ENCODE peak calls at places on chromosome 7, in six cellular contexts. B, K, A, I, X and E are unnamed samples.

GRCh38 chr7:155439311-155440017 is 18.5 kb upstream of the EN2 start:
- DNase-seq in X (no peak), I (no peak), A (no peak), K (no peak), B (no peak), E (peak; percentile 44)

GRCh38 chr7:102068846-102069245 is 217.8 kb upstream of the SH2B2 start:
- DNase-seq in K (no peak), B (peak; percentile 30), A (no peak), I (no peak), X (no peak), E (no peak)

GRCh38 chr7:51878869-51879268 is 562.3 kb upstream of the COBL start:
- DNase-seq in X (no peak), I (no peak), B (no peak), K (no peak), A (no peak), E (no peak)

GRCh38 chr7:13792208-13792607 is 197.3 kb downstream of the ETV1 start:
- DNase-seq in A (no peak), K (no peak), I (no peak), B (no peak), X (no peak), E (no peak)

GRCh38 chr7:140232959-140233649 is 56.3 kb upstream of the KDM7A start:
- DNase-seq in A (no peak), X (no peak), I (no peak), B (no peak), K (no peak), E (no peak)

GRCh38 chr7:119959811-119960210 is 313.2 kb upstream of the KCND2 start:
- DNase-seq in A (no peak), K (no peak), X (no peak), I (no peak), B (no peak), E (no peak)

GRCh38 chr7:76071316-76072242 is 23.7 kb downstream of the MDH2 start:
- DNase-seq in K (peak; percentile 4), X (peak; percentile 92), B (no peak), I (no peak), A (no peak), E (no peak)

GRCh38 chr7:137790828-137791227 is 55.9 kb downstream of the DGKI start:
- DNase-seq in B (no peak), I (no peak), A (no peak), X (no peak), K (no peak), E (no peak)

GRCh38 chr7:124649397-124650029 is 116.1 kb downstream of the GPR37 start:
- DNase-seq in B (no peak), I (no peak), A (no peak), X (no peak), K (no peak), E (no peak)

GRCh38 chr7:22302951-22303423 is 54.0 kb downstream of the RAPGEF5 start:
- DNase-seq in X (no peak), K (peak; percentile 50), B (no peak), A (no peak), I (no peak), E (no peak)

GRCh38 chr7:144670251-144670650 is 165.6 kb downstream of the TPK1 start:
- DNase-seq in I (no peak), K (peak; percentile 29), B (no peak), A (no peak), X (no peak), E (no peak)

GRCh38 chr7:95012001-95012400 is 104.6 kb downstream of the PPP1R9A start:
- DNase-seq in K (peak; percentile 13), X (no peak), A (no peak), B (no peak), I (no peak), E (no peak)

GRCh38 chr7:92904292-92905131 is 68.1 kb upstream of the CDK6 start:
- DNase-seq in I (no peak), K (peak; percentile 92), A (no peak), B (no peak), X (no peak), E (peak; percentile 75)

GRCh38 chr7:35985126-35985754 is 167.8 kb upstream of the EEPD1 start:
- DNase-seq in B (peak; percentile 77), X (peak; percentile 89), K (peak; percentile 88), A (peak; percentile 71), I (no peak), E (peak; percentile 93)

GRCh38 chr7:2299131-2299829 is 15.0 kb downstream of the SNX8 start:
- DNase-seq in I (no peak), A (no peak), K (no peak), B (no peak), X (no peak), E (no peak)
- TF ChIP-seq POLR2A in I (no peak), A (no peak), K (no peak), B (no peak), X (no peak), E (no peak)

GRCh38 chr7:129434172-129434845 is at the start of gene STRIP2:
- DNase-seq in I (no peak), B (peak; percentile 83), K (peak; percentile 97), A (peak; percentile 94), X (peak; percentile 94), E (peak; percentile 97)
- TF ChIP-seq POLR2A in I (no peak), B (no peak), K (peak; percentile 73), A (peak; percentile 37), X (no peak), E (no peak)

GRCh38 chr7:149510248-149510647 is 12.6 kb upstream of the ZNF746 start:
- DNase-seq in A (no peak), K (no peak), I (no peak), X (no peak), B (no peak), E (no peak)
- TF ChIP-seq POLR2A in A (no peak), K (no peak), I (no peak), X (no peak), B (no peak), E (no peak)

DNA sequence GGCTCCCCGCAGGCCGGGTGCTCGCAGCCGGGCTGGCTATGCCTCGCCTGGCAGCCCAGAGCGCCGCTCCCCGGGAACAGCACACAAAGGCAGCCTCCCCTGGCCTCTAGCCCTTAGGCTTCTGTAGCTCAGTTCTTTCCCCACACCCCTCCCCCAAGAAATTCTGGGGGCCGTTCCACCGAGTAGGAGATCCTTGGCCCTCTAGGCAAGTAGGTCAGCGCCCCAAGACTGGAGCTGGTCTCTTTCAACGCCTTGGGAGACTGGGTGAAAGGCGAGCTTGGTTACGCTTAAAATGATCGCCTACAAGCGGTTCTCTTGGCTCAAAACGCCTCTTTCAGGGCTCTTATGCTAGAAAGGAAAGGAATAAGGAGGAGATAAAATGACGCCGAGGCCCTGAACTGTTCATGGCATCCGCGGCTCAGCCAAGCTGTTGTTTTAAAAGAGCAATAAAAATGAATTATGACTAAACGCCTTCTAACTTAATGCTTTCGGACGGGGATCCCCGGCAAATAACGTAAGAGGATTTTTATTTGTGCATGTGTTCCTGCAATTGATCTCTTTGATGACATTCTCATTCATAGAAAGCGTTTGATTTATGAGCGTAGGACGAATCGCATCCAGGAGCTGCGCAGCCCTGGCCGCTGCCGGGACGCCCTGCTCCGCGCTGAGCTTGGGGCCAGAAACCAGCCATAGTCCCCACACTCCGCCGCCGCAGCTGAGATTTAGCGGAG is 2.9 kb upstream of the HOXA1 start:
- DNase-seq in B (no peak), A (no peak), I (no peak), X (peak; percentile 86), K (no peak), E (no peak)
- TF ChIP-seq POLR2A in B (no peak), A (no peak), I (no peak), X (peak; percentile 29), K (no peak), E (no peak)

DNA sequence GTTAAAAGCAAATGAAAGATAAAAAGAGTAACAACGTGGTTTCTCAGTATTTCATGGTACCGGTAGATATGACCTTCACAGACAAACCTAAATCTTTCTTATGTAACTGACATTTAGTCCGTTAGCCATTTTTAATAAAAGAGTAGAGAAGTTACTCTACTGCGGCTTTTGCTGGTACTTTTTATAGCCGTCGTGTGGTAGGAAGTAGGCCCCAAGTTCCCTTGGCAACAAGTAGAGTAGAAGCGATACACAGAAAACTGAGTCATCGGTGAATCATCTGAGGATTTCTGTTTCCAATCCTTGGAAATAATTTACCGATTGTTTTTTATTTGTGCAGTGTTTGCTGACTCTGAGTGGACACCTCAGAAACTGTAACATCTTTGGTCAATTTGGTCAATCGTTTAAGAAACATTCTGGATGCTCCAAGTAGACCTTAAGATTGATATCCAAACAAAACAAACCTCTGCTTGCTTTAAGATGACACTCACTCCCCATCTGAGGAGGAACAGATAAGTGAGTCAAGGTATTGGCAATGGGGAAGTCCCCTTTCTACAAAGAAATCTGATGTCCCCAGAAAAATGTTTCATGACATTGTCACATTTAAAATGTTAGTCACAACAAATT is 63.9 kb upstream of the AHR start:
- DNase-seq in I (no peak), X (no peak), K (peak; percentile 97), B (no peak), A (peak; percentile 65), E (no peak)
- TF ChIP-seq POLR2A in I (no peak), X (no peak), K (no peak), B (no peak), A (no peak), E (no peak)